ENCODE peak calls at places on chromosomes 3 and 15, in four cellular contexts. K is effector memory CD4-positive, alpha-beta T cell; N is small intestine; D is HCT116. A is an unnamed sample.

GRCh38 chr3:195240171-195240701 is 30.7 kb downstream of the XXYLT1 start:
- DNase-seq in D (no peak), K (no peak), N (no peak), A (no peak)

GRCh38 chr15:62711691-62712454 is 330.7 kb upstream of the TPM1 start:
- DNase-seq in K (no peak), D (no peak), N (no peak), A (no peak)

GRCh38 chr3:153221748-153222162 is 59.7 kb downstream of the RAP2B start:
- DNase-seq in D (no peak), K (peak; percentile 74), N (peak; percentile 39), A (peak; percentile 86)

GRCh38 chr3:51887620-51888019 is 12.2 kb upstream of the IQCF5 start:
- DNase-seq in D (no peak), K (no peak), N (no peak), A (no peak)

GRCh38 chr3:41362638-41363559 is 163.6 kb downstream of the CTNNB1 start:
- DNase-seq in D (no peak), N (no peak), K (no peak), A (no peak)

GRCh38 chr3:197165890-197166289 is 132.5 kb downstream of the DLG1 start:
- DNase-seq in K (no peak), N (no peak), D (no peak), A (no peak)

GRCh38 chr15:66932634-66933024 is 132.8 kb upstream of the SMAD3 start:
- DNase-seq in N (no peak), D (no peak), K (no peak), A (no peak)

GRCh38 chr3:42651248-42652091 is 2.0 kb upstream of the ZBTB47 start:
- DNase-seq in N (no peak), D (no peak), K (no peak), A (no peak)

GRCh38 chr3:60536420-60536819 is 714.8 kb downstream of the FHIT start:
- DNase-seq in K (no peak), D (no peak), N (peak; percentile 2), A (no peak)

GRCh38 chr3:53420831-53421230 is 73.5 kb upstream of the DCP1A start:
- DNase-seq in N (no peak), D (no peak), K (no peak), A (no peak)

GRCh38 chr15:98715401-98715800 is 67.1 kb downstream of the IGF1R start:
- DNase-seq in K (no peak), D (no peak), N (no peak), A (no peak)

GRCh38 chr15:98715890-98716443 is 67.6 kb downstream of the IGF1R start:
- DNase-seq in K (no peak), D (no peak), N (no peak), A (no peak)

GRCh38 chr15:98712845-98713584 is 64.7 kb downstream of the IGF1R start:
- DNase-seq in K (no peak), N (no peak), D (no peak), A (no peak)

GRCh38 chr15:98713585-98714001 is 65.3 kb downstream of the IGF1R start:
- DNase-seq in K (no peak), N (no peak), D (no peak), A (no peak)

GRCh38 chr15:98714906-98715305 is 66.6 kb downstream of the IGF1R start:
- DNase-seq in N (no peak), D (no peak), K (no peak), A (no peak)
- H3K27ac ChIP-seq in N (no peak overlapping the region), D (no peak overlapping the region), K (no peak overlapping the region), A (no peak overlapping the region)

DNA sequence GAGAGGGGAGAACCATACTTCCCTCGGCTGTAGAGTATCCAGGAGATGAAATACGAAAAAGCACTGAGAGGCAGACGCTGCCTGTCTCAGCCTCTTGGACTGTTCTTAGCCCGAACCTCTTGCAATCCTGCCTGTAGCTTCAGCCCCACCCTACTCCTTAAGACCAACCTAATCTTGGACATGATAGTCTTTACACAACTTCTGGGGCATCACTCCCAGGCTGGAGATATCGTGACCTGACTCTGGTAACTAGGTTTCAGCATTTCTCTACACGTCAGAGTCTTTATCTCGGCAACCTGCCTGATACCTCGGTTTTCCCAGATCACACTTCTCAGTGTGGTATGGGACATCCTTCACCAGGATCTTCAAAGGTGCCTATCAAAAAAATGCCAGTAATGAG is 590.2 kb upstream of the KCNMB2 start:
- DNase-seq in K (no peak), D (no peak), N (no peak), A (no peak)
- H3K27ac ChIP-seq in K (no peak overlapping the region), D (no peak overlapping the region), N (no peak overlapping the region), A (no peak overlapping the region)

GRCh38 chr3:88879905-88880304 is 227.5 kb upstream of the EPHA3 start:
- DNase-seq in D (no peak), K (no peak), N (no peak), A (no peak)
- H3K27ac ChIP-seq in D (no peak overlapping the region), K (no peak overlapping the region), N (no peak overlapping the region), A (no peak overlapping the region)

GRCh38 chr3:184145120-184145524 is 10.0 kb downstream of the EIF2B5 start:
- DNase-seq in K (no peak), N (peak; percentile 85), D (no peak), A (no peak)
- H3K27ac ChIP-seq in K (no peak overlapping the region), N (no peak overlapping the region), D (peak overlapping the region; percentile 11), A (no peak overlapping the region)

GRCh38 chr3:156059950-156060501 is 60.4 kb upstream of the KCNAB1 start:
- DNase-seq in N (no peak), D (no peak), K (no peak), A (no peak)
- H3K27ac ChIP-seq in N (no peak overlapping the region), D (no peak overlapping the region), K (no peak overlapping the region), A (no peak overlapping the region)

A was measured in CD8-positive, alpha-beta T cell.